ENCODE peak calls at places on chromosome 1, in four cellular contexts. V is DMS153, Y is Right ventricle myocardium superior, K is choroid plexus epithelial cell. X is an unnamed sample.

GRCh38 chr1:203178083-203178482 is 2.5 kb upstream of the MYBPH start:
- DNase-seq in K (no peak), Y (no peak), V (no peak), X (no peak)

GRCh38 chr1:205597691-205598314 is 34.0 kb downstream of the ELK4 start:
- DNase-seq in K (no peak), V (no peak), Y (peak), X (peak)

GRCh38 chr1:3061566-3061965 is 7.4 kb upstream of the PRDM16 start:
- DNase-seq in Y (peak), V (no peak), K (no peak), X (no peak)

GRCh38 chr1:10788592-10789006 is 7.8 kb downstream of the CASZ1 start:
- DNase-seq in V (no peak), Y (peak), K (no peak), X (no peak)

GRCh38 chr1:193525917-193526710 is 339.7 kb upstream of the B3GALT2 start:
- DNase-seq in Y (no peak), K (no peak), V (no peak), X (no peak)

GRCh38 chr1:174764186-174764585 is 235.6 kb upstream of the CACYBP start:
- DNase-seq in Y (no peak), K (no peak), V (no peak), X (no peak)

GRCh38 chr1:177032434-177032833 is 132.1 kb downstream of the ASTN1 start:
- DNase-seq in Y (no peak), V (no peak), K (no peak), X (no peak)

GRCh38 chr1:3352084-3352951 is 102.1 kb upstream of the ARHGEF16 start:
- DNase-seq in K (peak), V (peak), Y (no peak), X (no peak)

GRCh38 chr1:147129116-147129873 is 43.0 kb downstream of the PRKAB2 start:
- DNase-seq in Y (no peak), V (no peak), K (no peak), X (no peak)

GRCh38 chr1:229664133-229664689 is 38.2 kb downstream of the URB2 start:
- DNase-seq in V (no peak), Y (peak), K (peak), X (no peak)

GRCh38 chr1:47612816-47613215 is 175.0 kb downstream of the FOXD2 start:
- DNase-seq in K (no peak), V (no peak), Y (no peak), X (no peak)

GRCh38 chr1:110056776-110057175 is 13.7 kb downstream of the ALX3 start:
- DNase-seq in K (peak), Y (no peak), V (no peak), X (peak)

GRCh38 chr1:187383366-187383765 is 554.6 kb downstream of the PLA2G4A start:
- DNase-seq in K (no peak), V (no peak), Y (no peak), X (no peak)

GRCh38 chr1:55526716-55527115 is 311.6 kb upstream of the USP24 start:
- DNase-seq in K (no peak), V (no peak), Y (no peak), X (no peak)

GRCh38 chr1:52153898-52154297 is 12.0 kb downstream of the ZFYVE9 start:
- DNase-seq in V (no peak), Y (no peak), K (peak), X (no peak)

GRCh38 chr1:1000357-1001056 is 610 bp upstream of the HES4 start:
- DNase-seq in Y (peak), V (peak), K (peak), X (no peak)

GRCh38 chr1:230827081-230827681 is 41.1 kb downstream of the C1orf198 start:
- DNase-seq in Y (peak), K (peak), V (no peak), X (no peak)

X was measured in stromal cell of bone marrow.